ENCODE peak calls at places on chromosomes 1 and 21, in ten cellular contexts. W is BJ, C is left lung, J is K562, D is BE2C, T is breast epithelium, R is heart left ventricle, X is heart right ventricle, K is mucosa of descending colon, F is body of pancreas. Y is an unnamed sample.

GRCh38 chr1:184194251-184194650 is 142.7 kb downstream of the TSEN15 start:
- DNase-seq in J (no peak), R (no peak), K (no peak), X (no peak), T (no peak), D (no peak), W (no peak), F (no peak), C (no peak), Y (no peak)

GRCh38 chr1:20069932-20070331 is at the start of gene PLA2G5:
- DNase-seq in W (no peak), R (peak; percentile 91), T (no peak), D (no peak), K (peak; percentile 38), F (peak; percentile 42), X (peak; percentile 88), J (no peak), C (no peak), Y (no peak)

GRCh38 chr1:9245230-9245619 is 10.7 kb downstream of the H6PD start:
- DNase-seq in W (no peak), R (no peak), K (no peak), C (no peak), D (no peak), F (no peak), T (no peak), J (no peak), X (no peak), Y (no peak)

GRCh38 chr21:33866851-33867250 is 48.8 kb downstream of the ATP5PO start:
- DNase-seq in W (no peak), K (no peak), R (no peak), T (no peak), F (no peak), D (no peak), J (no peak), X (no peak), C (no peak), Y (no peak)

GRCh38 chr1:6440198-6441126 is 15.9 kb downstream of the ESPN start:
- DNase-seq in K (peak; percentile 90), X (no peak), W (no peak), T (no peak), D (peak; percentile 68), J (peak; percentile 96), F (peak; percentile 66), R (no peak), C (peak; percentile 51), Y (no peak)

GRCh38 chr21:36109868-36110267 is 25.0 kb upstream of the CBR3 start:
- DNase-seq in X (no peak), C (no peak), T (no peak), W (no peak), K (no peak), R (no peak), F (no peak), D (no peak), J (no peak), Y (no peak)

GRCh38 chr1:21295059-21295401 is 4.8 kb upstream of the ECE1 start:
- DNase-seq in R (no peak), D (no peak), C (no peak), T (no peak), X (no peak), F (no peak), K (no peak), J (peak; percentile 62), W (no peak), Y (no peak)

GRCh38 chr1:202871367-202871766 is 17.6 kb downstream of the RABIF start:
- DNase-seq in D (no peak), X (no peak), T (no peak), W (no peak), F (no peak), C (no peak), R (no peak), J (no peak), K (no peak), Y (no peak)

GRCh38 chr1:159012495-159012894 is 2.8 kb downstream of the IFI16 start:
- DNase-seq in W (no peak), J (no peak), X (peak; percentile 10), T (no peak), K (no peak), D (no peak), R (no peak), C (peak; percentile 45), F (peak; percentile 39), Y (no peak)
- H3K4me3 ChIP-seq in W (peak overlapping the region; percentile 48), J (no peak overlapping the region), X (peak overlapping the region; percentile 76), T (peak overlapping the region; percentile 62), K (no peak overlapping the region), D (no peak overlapping the region), R (peak overlapping the region; percentile 72), C (peak overlapping the region; percentile 35), F (no peak overlapping the region), Y (no peak overlapping the region)

DNA sequence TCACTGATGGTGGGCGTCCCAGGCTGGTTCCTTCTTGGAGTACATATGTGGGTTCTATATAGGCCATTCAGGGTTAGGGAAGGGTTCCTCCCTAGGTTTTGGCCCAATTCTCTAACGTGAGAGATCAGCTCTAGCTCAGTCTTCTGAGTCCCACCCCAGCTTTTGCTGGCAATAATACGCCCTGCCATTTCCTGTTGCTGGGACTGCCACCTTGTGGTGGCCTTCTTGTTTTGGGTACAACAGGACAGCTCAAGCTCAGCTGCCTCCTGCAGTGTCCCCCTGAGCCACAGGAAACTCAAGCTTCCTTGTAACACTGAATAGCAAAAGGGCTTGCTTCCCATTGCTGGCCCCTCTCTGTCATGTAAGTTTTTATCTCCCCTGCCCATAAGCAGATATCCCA is 77.8 kb downstream of the BACH1 start:
- DNase-seq in R (peak; percentile 49), T (no peak), X (peak; percentile 9), D (peak; percentile 63), C (peak; percentile 39), F (peak; percentile 51), J (peak; percentile 59), K (peak; percentile 47), W (no peak), Y (no peak)
- TF ChIP-seq CTCF in R (peak; percentile 22), T (no peak), X (peak; percentile 47), D (peak; percentile 70), C (no peak), F (peak; percentile 28), J (peak; percentile 73), K (no peak), W (peak; percentile 19), Y (peak; percentile 23)

DNA sequence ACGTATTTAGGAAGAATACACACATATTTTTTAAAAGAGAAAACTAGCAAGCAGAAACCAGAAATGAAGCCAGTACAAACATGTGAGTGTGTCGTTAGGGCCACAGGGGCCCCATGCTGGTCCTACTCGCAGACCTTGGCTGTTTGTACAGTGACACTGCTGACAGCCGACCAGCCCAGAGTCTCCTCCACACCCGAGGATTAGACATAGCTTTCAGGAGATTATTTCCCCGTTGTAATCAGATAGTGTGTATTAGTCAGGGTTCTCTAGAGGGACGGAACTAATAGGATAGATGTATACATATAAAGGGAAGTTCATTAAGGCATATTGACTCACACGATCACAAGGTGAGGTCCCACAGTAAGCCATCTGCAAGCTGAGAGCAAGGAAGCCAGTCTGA is 51.1 kb downstream of the DIP2A start:
- DNase-seq in R (no peak), C (peak; percentile 80), W (no peak), T (no peak), X (no peak), F (peak; percentile 80), K (no peak), D (no peak), J (no peak), Y (no peak)
- H3K36me3 ChIP-seq in R (no peaks in the 10 kb centered on the region), C (peaks cover 80% of the 10 kb centered on the region), W (peaks cover 12% of the 10 kb centered on the region), T (no peaks in the 10 kb centered on the region), X (no peaks in the 10 kb centered on the region), F (peaks cover 11% of the 10 kb centered on the region), K (no peaks in the 10 kb centered on the region), D (peaks cover 48% of the 10 kb centered on the region), J (peaks cover 58% of the 10 kb centered on the region), Y (no peaks in the 10 kb centered on the region)

DNA sequence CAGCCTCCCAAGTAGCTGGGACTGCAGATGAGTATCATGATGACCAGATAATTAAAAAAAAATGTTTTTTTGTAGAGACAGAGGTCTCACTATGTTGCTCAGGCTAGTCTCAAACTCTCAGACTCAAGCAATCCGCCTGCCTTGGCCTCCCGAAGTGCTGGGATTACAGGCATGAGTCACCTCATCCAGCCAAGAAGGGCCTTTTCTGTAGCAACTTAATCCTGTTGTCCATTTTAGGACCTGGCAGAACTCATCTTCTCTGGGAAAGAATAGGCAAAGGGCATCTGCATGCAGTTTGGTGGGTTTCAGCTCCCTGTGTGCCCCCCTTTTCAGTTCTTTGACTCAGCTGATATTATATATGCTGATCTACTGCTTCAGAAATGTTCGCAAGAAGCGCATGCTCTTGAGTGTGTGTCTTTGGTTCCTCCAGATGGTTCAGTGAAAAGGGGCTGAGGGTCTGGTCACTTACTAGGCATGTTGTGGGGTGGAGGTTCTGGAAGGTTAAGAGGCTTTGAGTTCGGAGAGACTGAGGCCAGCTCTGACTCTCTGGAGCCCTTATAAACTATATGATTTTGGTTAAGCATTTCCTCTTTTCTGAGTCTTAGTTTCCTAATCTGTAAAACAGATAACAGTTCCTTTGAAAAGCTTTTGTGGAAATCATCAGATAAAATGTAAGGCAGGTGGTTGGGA is 19.4 kb upstream of the SRSF4 start:
- DNase-seq in C (no peak), W (no peak), K (no peak), J (no peak), X (no peak), D (no peak), F (no peak), T (no peak), R (no peak), Y (no peak)
- H3K4me3 ChIP-seq in C (no peak overlapping the region), W (no peak overlapping the region), K (no peak overlapping the region), J (no peak overlapping the region), X (no peak overlapping the region), D (no peak overlapping the region), F (no peak overlapping the region), T (no peak overlapping the region), R (no peak overlapping the region), Y (no peak overlapping the region)

GRCh38 chr1:240138867-240139266 is 47.2 kb downstream of the FMN2 start:
- DNase-seq in W (no peak), R (no peak), C (no peak), X (no peak), T (no peak), F (no peak), J (no peak), D (no peak), K (no peak), Y (no peak)
- TF ChIP-seq CTCF in W (no peak), R (no peak), C (no peak), X (no peak), T (no peak), F (no peak), J (no peak), D (no peak), K (no peak), Y (no peak)

GRCh38 chr1:197519741-197520334 is 251.8 kb downstream of the CRB1 start:
- DNase-seq in C (no peak), T (no peak), W (no peak), X (no peak), D (no peak), F (no peak), J (peak; percentile 24), K (no peak), R (no peak), Y (no peak)
- H3K36me3 ChIP-seq in C (no peaks in the 10 kb centered on the region), T (no peaks in the 10 kb centered on the region), W (no peaks in the 10 kb centered on the region), X (no peaks in the 10 kb centered on the region), D (no peaks in the 10 kb centered on the region), F (no peaks in the 10 kb centered on the region), J (no peaks in the 10 kb centered on the region), K (no peaks in the 10 kb centered on the region), R (no peaks in the 10 kb centered on the region), Y (no peaks in the 10 kb centered on the region)

Y was measured in kidney epithelial cell.